ENCODE peak calls at places on chromosomes 11 and 22, in four cellular contexts. F is activated effector memory CD4-positive, alpha-beta T cell treated with Interleukin-2 at 50 U/mL for 16 hours; T is HFF-Myc; N is hypothalamus. Z is an unnamed sample.

GRCh38 chr22:45064313-45065268 is 54.8 kb upstream of the PHF21B start:
- DNase-seq in F (no peak), T (peak; percentile 52), N (no peak), Z (no peak)

GRCh38 chr11:123429851-123430735 is at the start of gene GRAMD1B:
- DNase-seq in N (peak; percentile 21), F (peak; percentile 69), T (no peak), Z (no peak)

GRCh38 chr11:14179126-14179820 is 179.7 kb downstream of the RRAS2 start:
- DNase-seq in N (no peak), F (no peak), T (peak; percentile 38), Z (no peak)

GRCh38 chr11:92843455-92843854 is 126.0 kb upstream of the MTNR1B start:
- DNase-seq in T (no peak), F (no peak), N (no peak), Z (no peak)

GRCh38 chr22:17578129-17578754 is 14.9 kb downstream of the SLC25A18 start:
- DNase-seq in N (peak; percentile 59), F (no peak), T (no peak), Z (peak; percentile 41)

GRCh38 chr11:119223856-119224255 is 17.7 kb downstream of the CBL start:
- DNase-seq in T (no peak), F (no peak), N (no peak), Z (no peak)

GRCh38 chr11:126834573-126834972 is 166.0 kb downstream of the KIRREL3 start:
- DNase-seq in N (peak; percentile 11), F (no peak), T (no peak), Z (peak; percentile 20)

GRCh38 chr11:114132944-114133394 is 73.5 kb downstream of the ZBTB16 start:
- DNase-seq in N (no peak), T (no peak), F (no peak), Z (no peak)

GRCh38 chr11:62370743-62371440 is 33.6 kb downstream of the ASRGL1 start:
- DNase-seq in N (no peak), F (peak; percentile 16), T (no peak), Z (no peak)

GRCh38 chr11:131867457-131868257 is 497.2 kb downstream of the NTM start:
- DNase-seq in T (peak; percentile 63), N (peak; percentile 64), F (no peak), Z (peak; percentile 33)

GRCh38 chr11:118117790-118118601 is 31.2 kb upstream of the SMIM35 start:
- DNase-seq in N (no peak), T (no peak), F (no peak), Z (no peak)

GRCh38 chr11:66115638-66116410 is 45.8 kb downstream of the PACS1 start:
- DNase-seq in F (no peak), N (no peak), T (no peak), Z (no peak)

GRCh38 chr11:18704698-18705097 is 6.1 kb downstream of the TMEM86A start:
- DNase-seq in F (no peak), N (no peak), T (no peak), Z (no peak)

GRCh38 chr22:50696799-50697561 is 24.4 kb downstream of the SHANK3 start:
- DNase-seq in T (no peak), F (no peak), N (no peak), Z (no peak)